ENCODE peak calls at places on chromosome 13, in eight cellular contexts. One of them, this sample, is unnamed.

GRCh38 chr13:100349594-100349993 is 239.0 kb downstream of the GGACT start:
- DNase-seq in iPS DF 6.9: no peak
- DNase-seq in psoas muscle: no peak
- DNase-seq in caudate nucleus: no peak
- DNase-seq in breast epithelium: no peak
- DNase-seq in cardiac muscle cell: no peak
- DNase-seq in PC-9: no peak
- DNase-seq in fibroblast of lung: no peak
- DNase-seq in this sample: no peak

GRCh38 chr13:51225034-51225433 is 2.8 kb downstream of the FAM124A start:
- DNase-seq in PC-9: no peak
- DNase-seq in psoas muscle: no peak
- DNase-seq in cardiac muscle cell: no peak
- DNase-seq in iPS DF 6.9: no peak
- DNase-seq in caudate nucleus: no peak
- DNase-seq in breast epithelium: no peak
- DNase-seq in fibroblast of lung: no peak
- DNase-seq in this sample: no peak

GRCh38 chr13:107376393-107377085 is 808.6 kb upstream of the ARGLU1 start:
- DNase-seq in iPS DF 6.9: no peak
- DNase-seq in breast epithelium: no peak
- DNase-seq in PC-9: no peak
- DNase-seq in caudate nucleus: no peak
- DNase-seq in psoas muscle: no peak
- DNase-seq in fibroblast of lung: peak
- DNase-seq in cardiac muscle cell: no peak
- DNase-seq in this sample: peak

GRCh38 chr13:80037505-80037888 is 303.4 kb downstream of the SPRY2 start:
- DNase-seq in fibroblast of lung: peak
- DNase-seq in iPS DF 6.9: no peak
- DNase-seq in caudate nucleus: no peak
- DNase-seq in psoas muscle: no peak
- DNase-seq in cardiac muscle cell: no peak
- DNase-seq in PC-9: no peak
- DNase-seq in breast epithelium: no peak
- DNase-seq in this sample: peak

GRCh38 chr13:29782798-29783197 is 67.6 kb downstream of the UBL3 start:
- DNase-seq in cardiac muscle cell: no peak
- DNase-seq in caudate nucleus: no peak
- DNase-seq in psoas muscle: no peak
- DNase-seq in breast epithelium: no peak
- DNase-seq in PC-9: no peak
- DNase-seq in iPS DF 6.9: no peak
- DNase-seq in fibroblast of lung: no peak
- DNase-seq in this sample: no peak

GRCh38 chr13:107202371-107203023 is 634.6 kb upstream of the ARGLU1 start:
- DNase-seq in iPS DF 6.9: no peak
- DNase-seq in cardiac muscle cell: no peak
- DNase-seq in PC-9: no peak
- DNase-seq in fibroblast of lung: peak
- DNase-seq in breast epithelium: peak
- DNase-seq in psoas muscle: no peak
- DNase-seq in caudate nucleus: no peak
- DNase-seq in this sample: no peak

GRCh38 chr13:21997726-21998125 is 326.9 kb downstream of the FGF9 start:
- DNase-seq in fibroblast of lung: no peak
- DNase-seq in iPS DF 6.9: no peak
- DNase-seq in cardiac muscle cell: no peak
- DNase-seq in PC-9: no peak
- DNase-seq in breast epithelium: no peak
- DNase-seq in caudate nucleus: no peak
- DNase-seq in psoas muscle: no peak
- DNase-seq in this sample: no peak

GRCh38 chr13:26785845-26786630 is 25.5 kb upstream of the GPR12 start:
- DNase-seq in cardiac muscle cell: no peak
- DNase-seq in caudate nucleus: no peak
- DNase-seq in psoas muscle: peak
- DNase-seq in iPS DF 6.9: peak
- DNase-seq in fibroblast of lung: no peak
- DNase-seq in breast epithelium: no peak
- DNase-seq in PC-9: no peak
- DNase-seq in this sample: no peak

GRCh38 chr13:91165758-91166157 is 181.7 kb upstream of the MIR17HG start:
- DNase-seq in PC-9: no peak
- DNase-seq in breast epithelium: no peak
- DNase-seq in psoas muscle: no peak
- DNase-seq in fibroblast of lung: no peak
- DNase-seq in cardiac muscle cell: no peak
- DNase-seq in iPS DF 6.9: no peak
- DNase-seq in caudate nucleus: no peak
- DNase-seq in this sample: no peak

GRCh38 chr13:29749401-29750177 is 100.8 kb downstream of the UBL3 start:
- DNase-seq in caudate nucleus: no peak
- DNase-seq in iPS DF 6.9: no peak
- DNase-seq in breast epithelium: no peak
- DNase-seq in PC-9: no peak
- DNase-seq in psoas muscle: peak
- DNase-seq in fibroblast of lung: peak
- DNase-seq in cardiac muscle cell: no peak
- DNase-seq in this sample: no peak

GRCh38 chr13:100304241-100304640 is 215.3 kb downstream of the PCCA start:
- DNase-seq in breast epithelium: no peak
- DNase-seq in psoas muscle: no peak
- DNase-seq in caudate nucleus: no peak
- DNase-seq in fibroblast of lung: no peak
- DNase-seq in PC-9: no peak
- DNase-seq in iPS DF 6.9: no peak
- DNase-seq in cardiac muscle cell: no peak
- DNase-seq in this sample: no peak

DNA sequence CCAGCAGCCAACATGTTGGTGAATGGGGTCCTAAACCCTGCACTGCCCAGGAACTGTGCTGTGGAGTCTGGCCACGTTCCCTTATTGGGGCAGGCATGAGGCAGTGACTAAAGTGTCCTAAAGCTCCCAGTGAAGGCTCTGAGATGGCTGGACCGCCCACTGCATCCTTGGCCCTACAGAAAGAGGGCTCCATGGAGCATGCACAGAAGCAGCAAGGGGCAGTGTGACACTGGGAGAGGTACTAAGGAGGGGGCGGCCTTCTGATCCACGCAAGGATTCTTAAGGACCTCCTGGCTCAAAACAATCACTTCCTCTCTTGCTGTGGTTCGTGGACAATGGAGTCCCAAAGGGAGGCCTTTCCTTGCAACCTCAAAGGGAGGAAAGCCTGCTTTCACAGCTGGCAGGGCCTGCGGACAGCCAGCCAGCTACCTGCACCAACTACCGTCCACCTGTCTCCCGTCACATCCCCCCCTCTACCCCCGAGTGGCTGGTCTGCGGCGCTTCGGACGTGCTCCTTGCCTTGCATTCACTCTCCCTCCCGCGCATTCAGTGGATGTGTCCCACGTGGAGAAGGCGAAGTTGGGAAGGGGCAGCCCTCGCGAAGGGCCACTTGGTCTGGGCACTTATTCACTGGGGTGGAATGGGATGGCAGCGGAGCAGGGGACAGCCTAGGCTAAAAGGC is 63.9 kb upstream of the STARD13 start:
- DNase-seq in psoas muscle: peak
- DNase-seq in iPS DF 6.9: no peak
- DNase-seq in PC-9: no peak
- DNase-seq in caudate nucleus: no peak
- DNase-seq in fibroblast of lung: no peak
- DNase-seq in breast epithelium: no peak
- DNase-seq in cardiac muscle cell: no peak
- DNase-seq in this sample: peak
- H3K27ac ChIP-seq in psoas muscle: peak
- H3K27ac ChIP-seq in iPS DF 6.9: no peak
- H3K27ac ChIP-seq in PC-9: no peak
- H3K27ac ChIP-seq in caudate nucleus: peak
- H3K27ac ChIP-seq in fibroblast of lung: peak
- H3K27ac ChIP-seq in breast epithelium: peak
- H3K27ac ChIP-seq in cardiac muscle cell: no peak
- H3K27ac ChIP-seq in this sample: peak

GRCh38 chr13:104678161-104678560 is 1611.9 kb upstream of the SLC10A2 start:
- DNase-seq in psoas muscle: no peak
- DNase-seq in cardiac muscle cell: no peak
- DNase-seq in caudate nucleus: no peak
- DNase-seq in fibroblast of lung: no peak
- DNase-seq in iPS DF 6.9: no peak
- DNase-seq in PC-9: no peak
- DNase-seq in breast epithelium: no peak
- DNase-seq in this sample: no peak

DNA sequence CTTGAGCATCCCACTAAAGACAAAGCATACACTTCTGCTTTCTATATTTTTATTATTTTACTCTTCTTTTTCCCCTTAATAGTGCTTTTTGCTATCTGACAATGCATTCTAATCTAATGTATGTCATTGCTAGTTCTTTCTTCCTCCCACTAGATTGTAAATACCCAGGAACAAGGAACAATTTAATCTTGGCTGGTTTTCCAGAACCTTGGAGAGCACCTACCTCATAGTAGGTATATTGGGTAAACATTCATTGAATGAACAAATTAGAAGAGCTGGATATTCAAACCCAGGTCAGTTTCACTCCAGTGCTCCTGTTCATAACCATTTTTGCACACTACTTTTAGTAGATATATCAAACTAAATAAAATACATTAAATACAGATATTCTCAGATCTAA is 1617.6 kb upstream of the SLC10A2 start:
- DNase-seq in breast epithelium: no peak
- DNase-seq in iPS DF 6.9: no peak
- DNase-seq in caudate nucleus: no peak
- DNase-seq in psoas muscle: no peak
- DNase-seq in PC-9: no peak
- DNase-seq in cardiac muscle cell: peak
- DNase-seq in fibroblast of lung: no peak
- DNase-seq in this sample: no peak
- H3K27ac ChIP-seq in breast epithelium: no peak
- H3K27ac ChIP-seq in iPS DF 6.9: no peak
- H3K27ac ChIP-seq in caudate nucleus: no peak
- H3K27ac ChIP-seq in psoas muscle: no peak
- H3K27ac ChIP-seq in PC-9: no peak
- H3K27ac ChIP-seq in cardiac muscle cell: no peak
- H3K27ac ChIP-seq in fibroblast of lung: no peak
- H3K27ac ChIP-seq in this sample: no peak

DNA sequence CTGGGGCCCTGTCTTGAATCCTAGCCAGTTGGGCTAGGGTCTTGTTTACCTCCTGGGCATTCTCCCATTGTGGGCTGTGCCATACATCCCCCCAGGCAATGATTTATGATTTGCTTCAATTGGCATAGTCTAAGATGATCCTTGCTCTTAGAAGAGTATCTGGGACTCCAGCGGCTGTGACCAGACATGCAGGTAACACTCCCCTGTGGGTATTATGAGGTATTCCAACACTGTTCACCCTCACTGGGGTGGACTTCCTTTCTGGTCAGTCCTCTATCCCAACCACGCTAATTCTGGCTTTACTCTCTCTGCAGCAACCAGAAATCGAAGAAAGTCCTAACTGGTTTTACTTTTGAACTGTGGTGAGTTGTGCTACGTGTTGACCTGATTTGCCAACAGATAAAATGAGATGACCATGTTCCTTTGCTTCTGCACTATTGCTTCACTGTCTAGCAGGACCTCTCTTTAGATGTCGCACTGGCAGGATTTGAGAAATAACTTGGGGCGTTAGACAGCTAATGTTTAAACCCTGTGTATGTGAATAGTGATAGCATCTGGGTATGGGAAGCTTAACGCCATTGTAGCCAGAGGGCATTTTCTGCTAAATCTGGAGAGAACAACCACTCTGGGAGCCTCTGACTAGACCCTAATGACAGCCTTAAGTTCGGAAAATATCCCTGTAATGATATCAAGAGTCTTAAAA is 6.7 kb upstream of the LRCH1 start:
- DNase-seq in PC-9: no peak
- DNase-seq in iPS DF 6.9: no peak
- DNase-seq in cardiac muscle cell: no peak
- DNase-seq in breast epithelium: no peak
- DNase-seq in caudate nucleus: no peak
- DNase-seq in fibroblast of lung: no peak
- DNase-seq in psoas muscle: no peak
- DNase-seq in this sample: no peak
- H3K27ac ChIP-seq in PC-9: no peak
- H3K27ac ChIP-seq in iPS DF 6.9: no peak
- H3K27ac ChIP-seq in cardiac muscle cell: no peak
- H3K27ac ChIP-seq in breast epithelium: no peak
- H3K27ac ChIP-seq in caudate nucleus: no peak
- H3K27ac ChIP-seq in fibroblast of lung: no peak
- H3K27ac ChIP-seq in psoas muscle: no peak
- H3K27ac ChIP-seq in this sample: no peak

DNA sequence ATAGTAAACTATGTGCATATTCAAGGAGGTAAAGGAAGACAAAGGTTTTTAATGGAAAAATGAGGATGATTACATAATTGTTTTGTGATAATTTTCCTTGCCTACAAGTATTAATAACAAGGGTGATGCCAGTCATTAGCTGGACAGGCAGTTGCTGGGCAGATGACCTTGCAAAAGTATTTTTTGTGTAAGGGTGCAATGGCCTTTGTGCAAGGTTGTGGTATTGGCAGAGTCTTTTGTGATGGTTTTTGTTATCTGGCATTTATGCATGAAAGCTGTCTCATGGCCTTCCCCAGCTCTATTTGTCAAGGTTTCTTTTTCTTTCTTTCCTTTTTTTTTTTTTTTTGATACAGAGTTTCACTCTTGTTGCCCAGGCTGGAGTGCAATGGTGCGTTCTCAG is 4.3 kb upstream of the COMMD6 start:
- DNase-seq in psoas muscle: no peak
- DNase-seq in iPS DF 6.9: no peak
- DNase-seq in PC-9: no peak
- DNase-seq in fibroblast of lung: no peak
- DNase-seq in breast epithelium: no peak
- DNase-seq in cardiac muscle cell: no peak
- DNase-seq in caudate nucleus: no peak
- DNase-seq in this sample: no peak
- H3K27ac ChIP-seq in psoas muscle: no peak
- H3K27ac ChIP-seq in iPS DF 6.9: no peak
- H3K27ac ChIP-seq in PC-9: no peak
- H3K27ac ChIP-seq in fibroblast of lung: no peak
- H3K27ac ChIP-seq in breast epithelium: no peak
- H3K27ac ChIP-seq in cardiac muscle cell: no peak
- H3K27ac ChIP-seq in caudate nucleus: no peak
- H3K27ac ChIP-seq in this sample: no peak

DNA sequence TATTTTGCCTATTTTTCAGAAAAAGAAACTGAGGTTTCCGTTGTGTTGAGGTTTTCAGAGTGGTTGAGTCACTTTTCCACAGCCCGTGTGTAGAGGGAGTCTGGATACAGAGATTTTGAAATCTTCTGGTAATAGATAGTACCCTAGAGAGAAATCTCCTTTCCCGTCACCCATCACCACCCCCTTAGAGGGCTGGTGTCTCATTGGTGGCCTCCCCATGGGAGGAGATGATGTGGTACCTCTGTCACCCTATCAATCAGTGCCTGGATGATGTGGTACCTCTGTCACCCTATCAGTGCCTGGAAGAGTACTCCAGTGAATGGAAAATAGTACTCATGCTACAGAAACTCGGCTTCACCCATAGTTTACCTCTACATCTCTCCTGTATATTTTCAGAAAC is 42.2 kb upstream of the SERP2 start:
- DNase-seq in fibroblast of lung: peak
- DNase-seq in psoas muscle: no peak
- DNase-seq in PC-9: no peak
- DNase-seq in caudate nucleus: no peak
- DNase-seq in breast epithelium: no peak
- DNase-seq in cardiac muscle cell: no peak
- DNase-seq in iPS DF 6.9: no peak
- DNase-seq in this sample: no peak
- H3K27ac ChIP-seq in fibroblast of lung: no peak
- H3K27ac ChIP-seq in psoas muscle: no peak
- H3K27ac ChIP-seq in PC-9: no peak
- H3K27ac ChIP-seq in caudate nucleus: peak
- H3K27ac ChIP-seq in breast epithelium: peak
- H3K27ac ChIP-seq in cardiac muscle cell: peak
- H3K27ac ChIP-seq in iPS DF 6.9: no peak
- H3K27ac ChIP-seq in this sample: no peak